ENCODE peak calls at places on chromosomes 12 and 14, in ten cellular contexts. One of them, this sample, is unnamed.

GRCh38 chr12:50354908-50355307 is 41.5 kb downstream of the FAM186A start:
- DNase-seq in GM13977: no peak
- DNase-seq in left ventricle myocardium inferior: no peak
- DNase-seq in SW480: no peak
- DNase-seq in GM06990: no peak
- DNase-seq in NCI-H460: no peak
- DNase-seq in activated T-helper 1 cell treated with Interleukin-2 at 50 U/mL for 16 hours: no peak
- DNase-seq in kidney glomerular epithelial cell: no peak
- DNase-seq in chondrocyte: no peak
- DNase-seq in iPS-NIHi11: no peak
- DNase-seq in this sample: no peak

GRCh38 chr12:76670776-76671175 is 93.1 kb upstream of the ZDHHC17 start:
- DNase-seq in GM13977: no peak
- DNase-seq in left ventricle myocardium inferior: no peak
- DNase-seq in SW480: peak; percentile 8
- DNase-seq in GM06990: no peak
- DNase-seq in NCI-H460: no peak
- DNase-seq in activated T-helper 1 cell treated with Interleukin-2 at 50 U/mL for 16 hours: no peak
- DNase-seq in kidney glomerular epithelial cell: peak; percentile 64
- DNase-seq in chondrocyte: no peak
- DNase-seq in iPS-NIHi11: no peak
- DNase-seq in this sample: peak; percentile 18

GRCh38 chr12:122318607-122319311 is 52.5 kb upstream of the VPS33A start:
- DNase-seq in GM13977: no peak
- DNase-seq in left ventricle myocardium inferior: no peak
- DNase-seq in SW480: no peak
- DNase-seq in GM06990: no peak
- DNase-seq in NCI-H460: no peak
- DNase-seq in activated T-helper 1 cell treated with Interleukin-2 at 50 U/mL for 16 hours: no peak
- DNase-seq in kidney glomerular epithelial cell: peak; percentile 32
- DNase-seq in chondrocyte: no peak
- DNase-seq in iPS-NIHi11: no peak
- DNase-seq in this sample: peak; percentile 28

GRCh38 chr14:98906123-98906995 is 365.6 kb downstream of the BCL11B start:
- DNase-seq in GM13977: no peak
- DNase-seq in left ventricle myocardium inferior: no peak
- DNase-seq in SW480: peak; percentile 83
- DNase-seq in GM06990: no peak
- DNase-seq in NCI-H460: no peak
- DNase-seq in activated T-helper 1 cell treated with Interleukin-2 at 50 U/mL for 16 hours: no peak
- DNase-seq in kidney glomerular epithelial cell: peak; percentile 18
- DNase-seq in chondrocyte: no peak
- DNase-seq in iPS-NIHi11: peak; percentile 41
- DNase-seq in this sample: no peak

GRCh38 chr12:14910090-14910915 is 24.6 kb upstream of the MGP start:
- DNase-seq in GM13977: no peak
- DNase-seq in left ventricle myocardium inferior: no peak
- DNase-seq in SW480: peak; percentile 26
- DNase-seq in GM06990: no peak
- DNase-seq in NCI-H460: no peak
- DNase-seq in activated T-helper 1 cell treated with Interleukin-2 at 50 U/mL for 16 hours: no peak
- DNase-seq in kidney glomerular epithelial cell: peak; percentile 41
- DNase-seq in chondrocyte: no peak
- DNase-seq in iPS-NIHi11: no peak
- DNase-seq in this sample: no peak

GRCh38 chr12:76135456-76135855 is 51.0 kb upstream of the NAP1L1 start:
- DNase-seq in GM13977: no peak
- DNase-seq in left ventricle myocardium inferior: no peak
- DNase-seq in SW480: no peak
- DNase-seq in GM06990: no peak
- DNase-seq in NCI-H460: no peak
- DNase-seq in activated T-helper 1 cell treated with Interleukin-2 at 50 U/mL for 16 hours: no peak
- DNase-seq in kidney glomerular epithelial cell: no peak
- DNase-seq in chondrocyte: no peak
- DNase-seq in iPS-NIHi11: no peak
- DNase-seq in this sample: no peak

GRCh38 chr14:30395065-30395464 is 163.9 kb upstream of the G2E3 start:
- DNase-seq in GM13977: no peak
- DNase-seq in left ventricle myocardium inferior: no peak
- DNase-seq in SW480: no peak
- DNase-seq in GM06990: no peak
- DNase-seq in NCI-H460: no peak
- DNase-seq in activated T-helper 1 cell treated with Interleukin-2 at 50 U/mL for 16 hours: no peak
- DNase-seq in kidney glomerular epithelial cell: no peak
- DNase-seq in chondrocyte: no peak
- DNase-seq in iPS-NIHi11: no peak
- DNase-seq in this sample: no peak

GRCh38 chr14:96843137-96843536 is 46.0 kb downstream of the VRK1 start:
- DNase-seq in GM13977: no peak
- DNase-seq in left ventricle myocardium inferior: no peak
- DNase-seq in SW480: no peak
- DNase-seq in GM06990: no peak
- DNase-seq in NCI-H460: no peak
- DNase-seq in activated T-helper 1 cell treated with Interleukin-2 at 50 U/mL for 16 hours: no peak
- DNase-seq in kidney glomerular epithelial cell: no peak
- DNase-seq in chondrocyte: no peak
- DNase-seq in iPS-NIHi11: no peak
- DNase-seq in this sample: no peak

GRCh38 chr14:100539319-100539645 is 47.9 kb downstream of the BEGAIN start:
- DNase-seq in GM13977: no peak
- DNase-seq in left ventricle myocardium inferior: no peak
- DNase-seq in SW480: no peak
- DNase-seq in GM06990: no peak
- DNase-seq in NCI-H460: no peak
- DNase-seq in activated T-helper 1 cell treated with Interleukin-2 at 50 U/mL for 16 hours: no peak
- DNase-seq in kidney glomerular epithelial cell: no peak
- DNase-seq in chondrocyte: no peak
- DNase-seq in iPS-NIHi11: no peak
- DNase-seq in this sample: no peak

GRCh38 chr12:86331457-86331856 is 75.3 kb upstream of the MGAT4C start:
- DNase-seq in GM13977: no peak
- DNase-seq in left ventricle myocardium inferior: no peak
- DNase-seq in SW480: no peak
- DNase-seq in GM06990: no peak
- DNase-seq in NCI-H460: no peak
- DNase-seq in activated T-helper 1 cell treated with Interleukin-2 at 50 U/mL for 16 hours: no peak
- DNase-seq in kidney glomerular epithelial cell: peak; percentile 8
- DNase-seq in chondrocyte: no peak
- DNase-seq in iPS-NIHi11: no peak
- DNase-seq in this sample: no peak

GRCh38 chr14:60222820-60223219 is 26.2 kb upstream of the PPM1A start:
- DNase-seq in GM13977: no peak
- DNase-seq in left ventricle myocardium inferior: peak; percentile 79
- DNase-seq in SW480: no peak
- DNase-seq in GM06990: no peak
- DNase-seq in NCI-H460: no peak
- DNase-seq in activated T-helper 1 cell treated with Interleukin-2 at 50 U/mL for 16 hours: no peak
- DNase-seq in kidney glomerular epithelial cell: no peak
- DNase-seq in chondrocyte: no peak
- DNase-seq in iPS-NIHi11: peak; percentile 53
- DNase-seq in this sample: no peak

GRCh38 chr12:111135293-111135832 is 215.0 kb upstream of the MYL2 start:
- DNase-seq in GM13977: no peak
- DNase-seq in left ventricle myocardium inferior: no peak
- DNase-seq in SW480: no peak
- DNase-seq in GM06990: no peak
- DNase-seq in NCI-H460: no peak
- DNase-seq in activated T-helper 1 cell treated with Interleukin-2 at 50 U/mL for 16 hours: no peak
- DNase-seq in kidney glomerular epithelial cell: no peak
- DNase-seq in chondrocyte: no peak
- DNase-seq in iPS-NIHi11: no peak
- DNase-seq in this sample: no peak

GRCh38 chr12:31728289-31728916 is 418 bp downstream of the AMN1 start:
- DNase-seq in GM13977: peak; percentile 41
- DNase-seq in left ventricle myocardium inferior: no peak
- DNase-seq in SW480: no peak
- DNase-seq in GM06990: no peak
- DNase-seq in NCI-H460: no peak
- DNase-seq in activated T-helper 1 cell treated with Interleukin-2 at 50 U/mL for 16 hours: no peak
- DNase-seq in kidney glomerular epithelial cell: peak; percentile 46
- DNase-seq in chondrocyte: no peak
- DNase-seq in iPS-NIHi11: peak; percentile 58
- DNase-seq in this sample: no peak

GRCh38 chr12:119005832-119006360 is 24.6 kb downstream of the SRRM4 start:
- DNase-seq in GM13977: no peak
- DNase-seq in left ventricle myocardium inferior: no peak
- DNase-seq in SW480: no peak
- DNase-seq in GM06990: no peak
- DNase-seq in NCI-H460: no peak
- DNase-seq in activated T-helper 1 cell treated with Interleukin-2 at 50 U/mL for 16 hours: no peak
- DNase-seq in kidney glomerular epithelial cell: no peak
- DNase-seq in chondrocyte: no peak
- DNase-seq in iPS-NIHi11: no peak
- DNase-seq in this sample: no peak

GRCh38 chr14:65961004-65961403 is 525.2 kb upstream of the CCDC196 start:
- DNase-seq in GM13977: peak; percentile 53
- DNase-seq in left ventricle myocardium inferior: peak; percentile 20
- DNase-seq in SW480: peak; percentile 38
- DNase-seq in GM06990: peak; percentile 19
- DNase-seq in NCI-H460: peak; percentile 12
- DNase-seq in activated T-helper 1 cell treated with Interleukin-2 at 50 U/mL for 16 hours: peak; percentile 41
- DNase-seq in kidney glomerular epithelial cell: peak; percentile 12
- DNase-seq in chondrocyte: no peak
- DNase-seq in iPS-NIHi11: peak; percentile 74
- DNase-seq in this sample: no peak

GRCh38 chr14:48936881-48937280 is 649.3 kb downstream of the RPS29 start:
- DNase-seq in GM13977: no peak
- DNase-seq in left ventricle myocardium inferior: no peak
- DNase-seq in SW480: no peak
- DNase-seq in GM06990: no peak
- DNase-seq in NCI-H460: no peak
- DNase-seq in activated T-helper 1 cell treated with Interleukin-2 at 50 U/mL for 16 hours: no peak
- DNase-seq in kidney glomerular epithelial cell: no peak
- DNase-seq in chondrocyte: no peak
- DNase-seq in iPS-NIHi11: no peak
- DNase-seq in this sample: no peak

GRCh38 chr12:105562727-105563072 is 232.2 kb downstream of the C12orf75 start:
- DNase-seq in GM13977: no peak
- DNase-seq in left ventricle myocardium inferior: no peak
- DNase-seq in SW480: no peak
- DNase-seq in GM06990: no peak
- DNase-seq in NCI-H460: peak; percentile 77
- DNase-seq in activated T-helper 1 cell treated with Interleukin-2 at 50 U/mL for 16 hours: no peak
- DNase-seq in kidney glomerular epithelial cell: no peak
- DNase-seq in chondrocyte: no peak
- DNase-seq in iPS-NIHi11: no peak
- DNase-seq in this sample: no peak

GRCh38 chr14:54577977-54578376 is 11.0 kb downstream of the SAMD4A start:
- DNase-seq in GM13977: no peak
- DNase-seq in left ventricle myocardium inferior: no peak
- DNase-seq in SW480: no peak
- DNase-seq in GM06990: no peak
- DNase-seq in NCI-H460: no peak
- DNase-seq in activated T-helper 1 cell treated with Interleukin-2 at 50 U/mL for 16 hours: no peak
- DNase-seq in kidney glomerular epithelial cell: no peak
- DNase-seq in chondrocyte: no peak
- DNase-seq in iPS-NIHi11: no peak
- DNase-seq in this sample: no peak

GRCh38 chr12:104750061-104750460 is 208.0 kb downstream of the SLC41A2 start:
- DNase-seq in GM13977: no peak
- DNase-seq in left ventricle myocardium inferior: no peak
- DNase-seq in SW480: peak; percentile 41
- DNase-seq in GM06990: no peak
- DNase-seq in NCI-H460: no peak
- DNase-seq in activated T-helper 1 cell treated with Interleukin-2 at 50 U/mL for 16 hours: no peak
- DNase-seq in kidney glomerular epithelial cell: no peak
- DNase-seq in chondrocyte: no peak
- DNase-seq in iPS-NIHi11: no peak
- DNase-seq in this sample: peak; percentile 53

GRCh38 chr12:65740873-65741600 is 83.2 kb upstream of the HMGA2 start:
- DNase-seq in GM13977: peak; percentile 92
- DNase-seq in left ventricle myocardium inferior: peak; percentile 81
- DNase-seq in SW480: peak; percentile 77
- DNase-seq in GM06990: peak; percentile 68
- DNase-seq in NCI-H460: peak; percentile 61
- DNase-seq in activated T-helper 1 cell treated with Interleukin-2 at 50 U/mL for 16 hours: peak; percentile 20
- DNase-seq in kidney glomerular epithelial cell: peak; percentile 66
- DNase-seq in chondrocyte: no peak
- DNase-seq in iPS-NIHi11: peak; percentile 96
- DNase-seq in this sample: no peak

GRCh38 chr14:38127784-38128183 is 79.9 kb upstream of the SSTR1 start:
- DNase-seq in GM13977: no peak
- DNase-seq in left ventricle myocardium inferior: no peak
- DNase-seq in SW480: no peak
- DNase-seq in GM06990: no peak
- DNase-seq in NCI-H460: no peak
- DNase-seq in activated T-helper 1 cell treated with Interleukin-2 at 50 U/mL for 16 hours: no peak
- DNase-seq in kidney glomerular epithelial cell: no peak
- DNase-seq in chondrocyte: no peak
- DNase-seq in iPS-NIHi11: no peak
- DNase-seq in this sample: no peak

GRCh38 chr14:63357841-63358240 is 39.1 kb upstream of the GPHB5 start:
- DNase-seq in GM13977: no peak
- DNase-seq in left ventricle myocardium inferior: no peak
- DNase-seq in SW480: no peak
- DNase-seq in GM06990: no peak
- DNase-seq in NCI-H460: no peak
- DNase-seq in activated T-helper 1 cell treated with Interleukin-2 at 50 U/mL for 16 hours: no peak
- DNase-seq in kidney glomerular epithelial cell: no peak
- DNase-seq in chondrocyte: no peak
- DNase-seq in iPS-NIHi11: no peak
- DNase-seq in this sample: no peak

GRCh38 chr12:12585115-12585862 is 22.6 kb upstream of the DUSP16 start:
- DNase-seq in GM13977: no peak
- DNase-seq in left ventricle myocardium inferior: no peak
- DNase-seq in SW480: no peak
- DNase-seq in GM06990: no peak
- DNase-seq in NCI-H460: no peak
- DNase-seq in activated T-helper 1 cell treated with Interleukin-2 at 50 U/mL for 16 hours: no peak
- DNase-seq in kidney glomerular epithelial cell: peak; percentile 38
- DNase-seq in chondrocyte: no peak
- DNase-seq in iPS-NIHi11: peak; percentile 27
- DNase-seq in this sample: no peak

GRCh38 chr12:93954160-93955112 is 193.9 kb upstream of the PLXNC1 start:
- DNase-seq in GM13977: no peak
- DNase-seq in left ventricle myocardium inferior: peak; percentile 36
- DNase-seq in SW480: no peak
- DNase-seq in GM06990: no peak
- DNase-seq in NCI-H460: no peak
- DNase-seq in activated T-helper 1 cell treated with Interleukin-2 at 50 U/mL for 16 hours: no peak
- DNase-seq in kidney glomerular epithelial cell: no peak
- DNase-seq in chondrocyte: no peak
- DNase-seq in iPS-NIHi11: no peak
- DNase-seq in this sample: no peak

GRCh38 chr12:7101694-7102131 is 7.3 kb downstream of the C1RL start:
- DNase-seq in GM13977: no peak
- DNase-seq in left ventricle myocardium inferior: no peak
- DNase-seq in SW480: no peak
- DNase-seq in GM06990: no peak
- DNase-seq in NCI-H460: no peak
- DNase-seq in activated T-helper 1 cell treated with Interleukin-2 at 50 U/mL for 16 hours: no peak
- DNase-seq in kidney glomerular epithelial cell: no peak
- DNase-seq in chondrocyte: no peak
- DNase-seq in iPS-NIHi11: no peak
- DNase-seq in this sample: no peak